ENCODE peak calls at places on chromosome 3, in seven cellular contexts. One of them, this sample, is unnamed.

GRCh38 chr3:151795276-151795675 is 18.6 kb upstream of the AADAC start:
- DNase-seq in coronary artery: no peak
- DNase-seq in psoas muscle: no peak
- DNase-seq in pancreas: no peak
- DNase-seq in astrocyte: peak; percentile 86
- DNase-seq in mammary epithelial cell: peak; percentile 65
- DNase-seq in breast epithelium: no peak
- DNase-seq in this sample: peak; percentile 40

GRCh38 chr3:64859625-64860590 is 172.1 kb upstream of the ADAMTS9 start:
- DNase-seq in coronary artery: no peak
- DNase-seq in psoas muscle: no peak
- DNase-seq in pancreas: no peak
- DNase-seq in astrocyte: peak; percentile 78
- DNase-seq in mammary epithelial cell: no peak
- DNase-seq in breast epithelium: no peak
- DNase-seq in this sample: peak; percentile 65

GRCh38 chr3:113428581-113428980 is 12.7 kb downstream of the CFAP44 start:
- DNase-seq in coronary artery: no peak
- DNase-seq in psoas muscle: no peak
- DNase-seq in pancreas: no peak
- DNase-seq in astrocyte: peak; percentile 10
- DNase-seq in mammary epithelial cell: peak; percentile 16
- DNase-seq in breast epithelium: no peak
- DNase-seq in this sample: no peak

GRCh38 chr3:152222327-152222726 is 46.4 kb upstream of the MBNL1 start:
- DNase-seq in coronary artery: no peak
- DNase-seq in psoas muscle: no peak
- DNase-seq in pancreas: no peak
- DNase-seq in astrocyte: peak; percentile 71
- DNase-seq in mammary epithelial cell: peak; percentile 38
- DNase-seq in breast epithelium: no peak
- DNase-seq in this sample: no peak

GRCh38 chr3:73669268-73669667 is 44.5 kb upstream of the PDZRN3 start:
- DNase-seq in coronary artery: no peak
- DNase-seq in psoas muscle: no peak
- DNase-seq in pancreas: no peak
- DNase-seq in astrocyte: peak; percentile 32
- DNase-seq in mammary epithelial cell: no peak
- DNase-seq in breast epithelium: no peak
- DNase-seq in this sample: peak; percentile 50

GRCh38 chr3:41117398-41117870 is 81.9 kb upstream of the CTNNB1 start:
- DNase-seq in coronary artery: peak; percentile 77
- DNase-seq in psoas muscle: peak; percentile 83
- DNase-seq in pancreas: peak; percentile 72
- DNase-seq in astrocyte: peak; percentile 97
- DNase-seq in mammary epithelial cell: peak; percentile 98
- DNase-seq in breast epithelium: peak; percentile 95
- DNase-seq in this sample: peak; percentile 99

GRCh38 chr3:135516143-135516542 is 449.4 kb upstream of the PPP2R3A start:
- DNase-seq in coronary artery: no peak
- DNase-seq in psoas muscle: no peak
- DNase-seq in pancreas: no peak
- DNase-seq in astrocyte: peak; percentile 57
- DNase-seq in mammary epithelial cell: no peak
- DNase-seq in breast epithelium: no peak
- DNase-seq in this sample: peak; percentile 5

GRCh38 chr3:47781326-47781684 is 388 bp downstream of the SMARCC1 start:
- DNase-seq in coronary artery: peak; percentile 83
- DNase-seq in psoas muscle: peak; percentile 73
- DNase-seq in pancreas: peak; percentile 87
- DNase-seq in astrocyte: peak; percentile 33
- DNase-seq in mammary epithelial cell: peak; percentile 60
- DNase-seq in breast epithelium: peak; percentile 48
- DNase-seq in this sample: peak; percentile 16

GRCh38 chr3:155352900-155353490 is 59.5 kb upstream of the STRIT1 start:
- DNase-seq in coronary artery: no peak
- DNase-seq in psoas muscle: no peak
- DNase-seq in pancreas: no peak
- DNase-seq in astrocyte: peak; percentile 14
- DNase-seq in mammary epithelial cell: peak; percentile 33
- DNase-seq in breast epithelium: no peak
- DNase-seq in this sample: no peak

GRCh38 chr3:79125313-79125984 is 642.3 kb downstream of the ROBO1 start:
- DNase-seq in coronary artery: no peak
- DNase-seq in psoas muscle: no peak
- DNase-seq in pancreas: no peak
- DNase-seq in astrocyte: no peak
- DNase-seq in mammary epithelial cell: no peak
- DNase-seq in breast epithelium: no peak
- DNase-seq in this sample: no peak

GRCh38 chr3:54527953-54528352 is 399.9 kb downstream of the LRTM1 start:
- DNase-seq in coronary artery: no peak
- DNase-seq in psoas muscle: peak; percentile 24
- DNase-seq in pancreas: no peak
- DNase-seq in astrocyte: peak; percentile 51
- DNase-seq in mammary epithelial cell: peak; percentile 54
- DNase-seq in breast epithelium: no peak
- DNase-seq in this sample: no peak

DNA sequence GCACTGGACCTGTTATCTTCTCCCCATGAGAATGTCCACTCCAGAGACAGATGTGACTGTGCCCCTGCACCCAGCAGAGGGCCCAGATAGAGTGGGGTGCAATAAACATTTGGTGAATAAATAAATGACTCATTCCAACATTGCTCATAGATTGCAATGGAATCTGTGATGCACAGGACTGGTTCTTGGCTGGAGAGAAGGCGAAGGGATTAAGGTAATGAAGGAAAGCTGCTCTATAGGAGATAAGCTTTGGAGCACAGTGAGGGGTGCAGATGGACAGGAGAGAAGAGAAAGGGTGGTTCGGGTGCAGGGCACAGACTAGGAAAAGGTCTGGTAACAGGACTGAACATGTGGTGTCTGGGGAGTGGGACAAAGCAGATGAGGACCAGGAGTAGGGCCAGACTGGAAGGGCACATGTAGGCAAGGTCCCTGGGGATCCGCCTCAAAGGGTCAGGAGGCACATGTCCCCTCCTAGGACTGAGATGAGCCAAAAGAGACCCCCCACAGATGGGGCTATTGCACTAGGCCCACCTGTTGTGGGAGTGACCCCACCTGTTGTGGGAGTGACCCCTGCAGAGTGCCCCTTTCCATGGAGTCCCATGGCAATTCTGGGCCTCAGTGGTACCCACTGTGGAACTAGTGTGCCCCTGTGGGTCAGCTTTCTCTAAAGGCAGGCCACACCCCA is 17.5 kb upstream of the POC1A start:
- DNase-seq in coronary artery: no peak
- DNase-seq in psoas muscle: no peak
- DNase-seq in pancreas: no peak
- DNase-seq in astrocyte: peak; percentile 36
- DNase-seq in mammary epithelial cell: peak; percentile 23
- DNase-seq in breast epithelium: no peak
- DNase-seq in this sample: peak; percentile 38
- TF ChIP-seq CTCF in coronary artery: no peak
- TF ChIP-seq CTCF in psoas muscle: no peak
- TF ChIP-seq CTCF in pancreas: no peak
- TF ChIP-seq CTCF in astrocyte: peak; percentile 18
- TF ChIP-seq CTCF in mammary epithelial cell: no peak
- TF ChIP-seq CTCF in breast epithelium: no peak
- TF ChIP-seq CTCF in this sample: no peak

GRCh38 chr3:9980251-9980650 is 6.4 kb downstream of the EMC3 start:
- DNase-seq in coronary artery: no peak
- DNase-seq in psoas muscle: no peak
- DNase-seq in pancreas: no peak
- DNase-seq in astrocyte: no peak
- DNase-seq in mammary epithelial cell: no peak
- DNase-seq in breast epithelium: no peak
- DNase-seq in this sample: no peak

GRCh38 chr3:9976736-9977709 is 9.6 kb downstream of the EMC3 start:
- DNase-seq in coronary artery: peak; percentile 88
- DNase-seq in psoas muscle: peak; percentile 81
- DNase-seq in pancreas: no peak
- DNase-seq in astrocyte: peak; percentile 98
- DNase-seq in mammary epithelial cell: peak; percentile 94
- DNase-seq in breast epithelium: peak; percentile 76
- DNase-seq in this sample: peak; percentile 93

GRCh38 chr3:9978664-9979349 is 7.8 kb downstream of the EMC3 start:
- DNase-seq in coronary artery: no peak
- DNase-seq in psoas muscle: no peak
- DNase-seq in pancreas: no peak
- DNase-seq in astrocyte: no peak
- DNase-seq in mammary epithelial cell: no peak
- DNase-seq in breast epithelium: no peak
- DNase-seq in this sample: no peak
- H3K27ac ChIP-seq in coronary artery: peak overlapping the region; percentile 78
- H3K27ac ChIP-seq in psoas muscle: peak overlapping the region; percentile 91
- H3K27ac ChIP-seq in pancreas: no peak overlapping the region
- H3K27ac ChIP-seq in astrocyte: no peak overlapping the region
- H3K27ac ChIP-seq in mammary epithelial cell: no peak overlapping the region
- H3K27ac ChIP-seq in breast epithelium: peak overlapping the region; percentile 57
- H3K27ac ChIP-seq in this sample: no peak overlapping the region

DNA sequence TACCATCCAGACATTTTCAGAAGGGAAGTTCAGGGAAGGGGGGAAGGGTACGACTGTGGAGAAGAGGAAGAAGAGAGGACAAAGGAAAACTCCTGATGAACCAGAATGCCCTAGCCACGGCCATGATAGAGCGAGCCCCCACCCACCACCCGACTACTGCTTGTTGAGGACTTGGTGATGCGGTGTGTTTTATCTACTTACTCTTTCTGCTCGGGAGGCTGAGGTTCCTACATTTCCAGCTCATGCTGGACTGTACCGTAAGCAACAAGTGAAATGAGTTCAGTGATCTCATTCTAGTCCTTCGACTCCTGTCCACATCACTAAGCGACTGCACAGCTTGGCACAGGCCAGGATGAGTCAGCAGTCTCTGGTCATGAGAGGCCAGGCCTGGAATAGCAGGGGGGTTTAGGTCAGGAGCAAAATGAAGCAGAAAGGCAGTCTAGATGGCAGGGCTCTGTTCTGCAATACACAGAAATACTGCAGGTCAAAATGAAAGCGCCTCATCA is 330.9 kb downstream of the TIGIT start:
- DNase-seq in coronary artery: peak; percentile 95
- DNase-seq in psoas muscle: peak; percentile 95
- DNase-seq in pancreas: peak; percentile 44
- DNase-seq in astrocyte: peak; percentile 99
- DNase-seq in mammary epithelial cell: peak; percentile 89
- DNase-seq in breast epithelium: peak; percentile 81
- DNase-seq in this sample: peak; percentile 98
- H3K4me3 ChIP-seq in coronary artery: peak overlapping the region; percentile 72
- H3K4me3 ChIP-seq in psoas muscle: peak overlapping the region; percentile 66
- H3K4me3 ChIP-seq in pancreas: no peak overlapping the region
- H3K4me3 ChIP-seq in astrocyte: peak overlapping the region; percentile 71
- H3K4me3 ChIP-seq in mammary epithelial cell: no peak overlapping the region
- H3K4me3 ChIP-seq in breast epithelium: peak overlapping the region; percentile 50
- H3K4me3 ChIP-seq in this sample: peak overlapping the region; percentile 52

GRCh38 chr3:158918008-158918407 is 116.2 kb downstream of the MFSD1 start:
- DNase-seq in coronary artery: no peak
- DNase-seq in psoas muscle: no peak
- DNase-seq in pancreas: no peak
- DNase-seq in astrocyte: peak; percentile 74
- DNase-seq in mammary epithelial cell: peak; percentile 61
- DNase-seq in breast epithelium: peak; percentile 20
- DNase-seq in this sample: peak; percentile 82
- TF ChIP-seq CTCF in coronary artery: no peak
- TF ChIP-seq CTCF in psoas muscle: peak; percentile 42
- TF ChIP-seq CTCF in pancreas: peak; percentile 40
- TF ChIP-seq CTCF in astrocyte: peak; percentile 77
- TF ChIP-seq CTCF in mammary epithelial cell: peak; percentile 84
- TF ChIP-seq CTCF in breast epithelium: peak; percentile 61
- TF ChIP-seq CTCF in this sample: peak; percentile 93

GRCh38 chr3:45688882-45689786 is at the start of gene SACM1L:
- DNase-seq in coronary artery: peak; percentile 99
- DNase-seq in psoas muscle: peak; percentile 98
- DNase-seq in pancreas: peak; percentile 99
- DNase-seq in astrocyte: peak; percentile 96
- DNase-seq in mammary epithelial cell: peak; percentile 99
- DNase-seq in breast epithelium: peak; percentile 98
- DNase-seq in this sample: peak; percentile 95

GRCh38 chr3:45689787-45690145 is 570 bp downstream of the SACM1L start:
- DNase-seq in coronary artery: no peak
- DNase-seq in psoas muscle: no peak
- DNase-seq in pancreas: no peak
- DNase-seq in astrocyte: no peak
- DNase-seq in mammary epithelial cell: no peak
- DNase-seq in breast epithelium: no peak
- DNase-seq in this sample: no peak

GRCh38 chr3:45688194-45688881 is 858 bp upstream of the SACM1L start:
- DNase-seq in coronary artery: no peak
- DNase-seq in psoas muscle: no peak
- DNase-seq in pancreas: no peak
- DNase-seq in astrocyte: no peak
- DNase-seq in mammary epithelial cell: no peak
- DNase-seq in breast epithelium: no peak
- DNase-seq in this sample: no peak

GRCh38 chr3:45686850-45687249 is 2.3 kb upstream of the SACM1L start:
- DNase-seq in coronary artery: no peak
- DNase-seq in psoas muscle: no peak
- DNase-seq in pancreas: no peak
- DNase-seq in astrocyte: no peak
- DNase-seq in mammary epithelial cell: no peak
- DNase-seq in breast epithelium: no peak
- DNase-seq in this sample: no peak

GRCh38 chr3:45687828-45688193 is 1.4 kb upstream of the SACM1L start:
- DNase-seq in coronary artery: no peak
- DNase-seq in psoas muscle: no peak
- DNase-seq in pancreas: no peak
- DNase-seq in astrocyte: no peak
- DNase-seq in mammary epithelial cell: no peak
- DNase-seq in breast epithelium: no peak
- DNase-seq in this sample: no peak
- H3K27ac ChIP-seq in coronary artery: peak overlapping the region; percentile 23
- H3K27ac ChIP-seq in psoas muscle: no peak overlapping the region
- H3K27ac ChIP-seq in pancreas: no peak overlapping the region
- H3K27ac ChIP-seq in astrocyte: no peak overlapping the region
- H3K27ac ChIP-seq in mammary epithelial cell: no peak overlapping the region
- H3K27ac ChIP-seq in breast epithelium: peak overlapping the region; percentile 88
- H3K27ac ChIP-seq in this sample: no peak overlapping the region

GRCh38 chr3:5096368-5096767 is 25.7 kb upstream of the ARL8B start:
- DNase-seq in coronary artery: no peak
- DNase-seq in psoas muscle: no peak
- DNase-seq in pancreas: no peak
- DNase-seq in astrocyte: no peak
- DNase-seq in mammary epithelial cell: no peak
- DNase-seq in breast epithelium: no peak
- DNase-seq in this sample: no peak
- H3K4me3 ChIP-seq in coronary artery: peak overlapping the region; percentile 66
- H3K4me3 ChIP-seq in psoas muscle: peak overlapping the region; percentile 61
- H3K4me3 ChIP-seq in pancreas: no peak overlapping the region
- H3K4me3 ChIP-seq in astrocyte: no peak overlapping the region
- H3K4me3 ChIP-seq in mammary epithelial cell: no peak overlapping the region
- H3K4me3 ChIP-seq in breast epithelium: no peak overlapping the region
- H3K4me3 ChIP-seq in this sample: no peak overlapping the region

This sample was measured in brain microvascular endothelial cell.